ENCODE peak calls at places on chromosomes 6 and 20, in six cellular contexts. A, G, X, Y, L and K are unnamed samples.

GRCh38 chr20:4726710-4727391 is 5.1 kb downstream of the PRND start:
- DNase-seq in A (peak), G (no peak), X (no peak), Y (peak), L (peak), K (no peak)

GRCh38 chr6:159760602-159761057 is 1.2 kb upstream of the ACAT2 start:
- DNase-seq in A (no peak), G (no peak), X (no peak), Y (peak), L (no peak), K (peak)

GRCh38 chr6:96520851-96521115 is 823 bp upstream of the UFL1 start:
- DNase-seq in A (no peak), G (no peak), X (no peak), Y (no peak), L (no peak), K (no peak)

GRCh38 chr6:15147827-15148226 is 98.0 kb upstream of the JARID2 start:
- DNase-seq in A (no peak), G (no peak), X (no peak), Y (no peak), L (no peak), K (no peak)

GRCh38 chr6:16286151-16286522 is 47.8 kb downstream of the GMPR start:
- DNase-seq in A (no peak), G (no peak), X (no peak), Y (no peak), L (no peak), K (no peak)

GRCh38 chr20:24206995-24207394 is 218.4 kb upstream of the GGTLC1 start:
- DNase-seq in A (no peak), G (no peak), X (no peak), Y (peak), L (no peak), K (no peak)

GRCh38 chr20:7375905-7376304 is 564.4 kb downstream of the HAO1 start:
- DNase-seq in A (no peak), G (no peak), X (no peak), Y (no peak), L (no peak), K (no peak)

GRCh38 chr6:5108068-5108467 is 22.9 kb downstream of the PPP1R3G start:
- DNase-seq in A (no peak), G (no peak), X (no peak), Y (no peak), L (no peak), K (no peak)

GRCh38 chr6:109772961-109773431 is 81.9 kb downstream of the FIG4 start:
- DNase-seq in A (no peak), G (no peak), X (no peak), Y (no peak), L (no peak), K (no peak)

GRCh38 chr6:109834595-109835437 is 143.3 kb upstream of the GPR6 start:
- DNase-seq in A (no peak), G (no peak), X (no peak), Y (no peak), L (no peak), K (no peak)

GRCh38 chr6:13259393-13259792 is 68.9 kb downstream of the TBC1D7 start:
- DNase-seq in A (no peak), G (no peak), X (no peak), Y (no peak), L (no peak), K (no peak)

GRCh38 chr6:33112148-33112547 is 36.4 kb downstream of the HLA-DPB1 start:
- DNase-seq in A (no peak), G (no peak), X (no peak), Y (peak), L (no peak), K (no peak)

GRCh38 chr20:37564388-37565133 is 36.9 kb upstream of the BLCAP start:
- DNase-seq in A (peak), G (no peak), X (peak), Y (no peak), L (peak), K (peak)

GRCh38 chr20:41037172-41037571 is 8.6 kb downstream of the TOP1 start:
- DNase-seq in A (no peak), G (no peak), X (no peak), Y (no peak), L (no peak), K (no peak)

GRCh38 chr20:22339091-22339881 is 245.1 kb downstream of the FOXA2 start:
- DNase-seq in A (no peak), G (no peak), X (no peak), Y (peak), L (peak), K (peak)

GRCh38 chr20:19976595-19977372 is 40.4 kb upstream of the NAA20 start:
- DNase-seq in A (no peak), G (no peak), X (no peak), Y (peak), L (no peak), K (peak)

GRCh38 chr6:119077643-119078448 is 618 bp downstream of the FAM184A start:
- DNase-seq in A (peak), G (no peak), X (peak), Y (no peak), L (peak), K (peak)

GRCh38 chr6:31780507-31781243 is 3.5 kb upstream of the VWA7 start:
- DNase-seq in A (no peak), G (no peak), X (no peak), Y (no peak), L (no peak), K (no peak)

GRCh38 chr6:139149383-139149782 is 14.5 kb downstream of the HECA start:
- DNase-seq in A (no peak), G (no peak), X (no peak), Y (no peak), L (no peak), K (no peak)

GRCh38 chr20:17654649-17655285 is 27.3 kb downstream of the RRBP1 start:
- DNase-seq in A (no peak), G (no peak), X (no peak), Y (no peak), L (no peak), K (peak)

GRCh38 chr6:64520050-64520449 is 884.4 kb downstream of the PHF3 start:
- DNase-seq in A (no peak), G (no peak), X (no peak), Y (peak), L (no peak), K (no peak)